ENCODE peak calls at places on chromosomes 13 and 19, in six cellular contexts. N is activated CD4-positive, alpha-beta T cell treated with anti-CD3 and anti-CD28 coated beads, Interleukin-2, amount 50 U/mL, for 1 hour; P is mesothelial cell of epicardium; S is T-helper 17 cell; R is EL; A is GM04504. Y is an unnamed sample.
A peak's percentile ranks its signal among the peaks of the same experiment; 100 is the strongest.

GRCh38 chr19:4596033-4596904 is 36.8 kb upstream of the SEMA6B start:
- DNase-seq in N (no peak), P (no peak), S (no peak), R (no peak), A (no peak), Y (no peak)

GRCh38 chr19:37594064-37594981 is at the start of the genes ZNF540 and ZNF571:
- DNase-seq in N (peak; percentile 92), P (peak; percentile 88), S (peak; percentile 76), R (peak; percentile 93), A (peak; percentile 73), Y (peak; percentile 98)

GRCh38 chr19:46732966-46733692 is 12.7 kb upstream of the FKRP start:
- DNase-seq in N (no peak), P (no peak), S (no peak), R (peak; percentile 81), A (no peak), Y (no peak)

GRCh38 chr19:48123907-48124675 is 13.5 kb upstream of the PLA2G4C start:
- DNase-seq in N (no peak), P (no peak), S (no peak), R (peak; percentile 51), A (no peak), Y (no peak)

GRCh38 chr13:77698211-77699058 is 948 bp downstream of the SLAIN1 start:
- DNase-seq in N (peak; percentile 44), P (peak; percentile 64), S (peak; percentile 30), R (peak; percentile 14), A (no peak), Y (peak; percentile 74)

GRCh38 chr19:18915639-18916038 is 3.5 kb downstream of the COPE start:
- DNase-seq in N (peak; percentile 24), P (no peak), S (no peak), R (peak; percentile 47), A (no peak), Y (no peak)

GRCh38 chr13:98796798-98797197 is 44.3 kb upstream of the SLC15A1 start:
- DNase-seq in N (no peak), P (no peak), S (no peak), R (no peak), A (no peak), Y (no peak)

GRCh38 chr13:33745370-33746324 is 72.3 kb upstream of the RFC3 start:
- DNase-seq in N (no peak), P (no peak), S (no peak), R (no peak), A (no peak), Y (no peak)

GRCh38 chr19:28737526-28737925 is 475.4 kb downstream of the UQCRFS1 start:
- DNase-seq in N (no peak), P (no peak), S (no peak), R (no peak), A (no peak), Y (no peak)

GRCh38 chr19:6087074-6087506 is 23.2 kb downstream of the RFX2 start:
- DNase-seq in N (no peak), P (no peak), S (no peak), R (no peak), A (no peak), Y (no peak)

GRCh38 chr13:52345631-52346251 is 60.2 kb downstream of the THSD1 start:
- DNase-seq in N (no peak), P (no peak), S (no peak), R (no peak), A (no peak), Y (no peak)

GRCh38 chr13:40984670-40985366 is 34.3 kb downstream of the ELF1 start:
- DNase-seq in N (no peak), P (no peak), S (no peak), R (no peak), A (no peak), Y (no peak)

GRCh38 chr13:32175307-32175706 is 139.9 kb downstream of the ZAR1L start:
- DNase-seq in N (no peak), P (no peak), S (no peak), R (no peak), A (no peak), Y (no peak)

GRCh38 chr13:91141619-91142061 is 205.8 kb upstream of the MIR17HG start:
- DNase-seq in N (no peak), P (no peak), S (no peak), R (no peak), A (no peak), Y (no peak)

GRCh38 chr13:105231579-105231978 is 1303.9 kb downstream of the EFNB2 start:
- DNase-seq in N (no peak), P (no peak), S (no peak), R (no peak), A (no peak), Y (no peak)

GRCh38 chr13:110712081-110712848 is 1.2 kb upstream of the ING1 start:
- DNase-seq in N (peak; percentile 80), P (peak; percentile 79), S (peak; percentile 85), R (peak; percentile 84), A (peak; percentile 77), Y (peak; percentile 96)

GRCh38 chr19:45955905-45956608 is 17.6 kb downstream of the NOVA2 start:
- DNase-seq in N (no peak), P (no peak), S (no peak), R (no peak), A (no peak), Y (peak; percentile 83)

GRCh38 chr13:40168425-40169155 is 497.9 kb downstream of the FOXO1 start:
- DNase-seq in N (no peak), P (no peak), S (no peak), R (no peak), A (no peak), Y (no peak)

GRCh38 chr13:73411067-73411809 is 352.4 kb downstream of the KLF5 start:
- DNase-seq in N (no peak), P (no peak), S (no peak), R (no peak), A (no peak), Y (no peak)

GRCh38 chr13:42847891-42848663 is 66.7 kb downstream of the FAM216B start:
- DNase-seq in N (no peak), P (no peak), S (no peak), R (no peak), A (peak; percentile 70), Y (no peak)

GRCh38 chr13:61136101-61136500 is 279.5 kb downstream of the PCDH20 start:
- DNase-seq in N (no peak), P (no peak), S (no peak), R (no peak), A (no peak), Y (no peak)

GRCh38 chr13:27174766-27175455 is 3.3 kb upstream of the USP12 start:
- DNase-seq in N (no peak), P (no peak), S (no peak), R (peak; percentile 9), A (no peak), Y (no peak)

GRCh38 chr19:13339869-13340268 is 166.4 kb downstream of the CACNA1A start:
- DNase-seq in N (no peak), P (no peak), S (no peak), R (no peak), A (no peak), Y (no peak)

GRCh38 chr13:46097015-46097414 is 7.8 kb downstream of the CPB2 start:
- DNase-seq in N (no peak), P (no peak), S (no peak), R (no peak), A (no peak), Y (no peak)

GRCh38 chr19:709965-710714 is 1.4 kb downstream of the PALM start:
- DNase-seq in N (no peak), P (no peak), S (no peak), R (no peak), A (no peak), Y (no peak)

GRCh38 chr13:24215007-24215633 is 54.6 kb downstream of the SPATA13 start:
- DNase-seq in N (no peak), P (no peak), S (no peak), R (no peak), A (no peak), Y (no peak)

GRCh38 chr13:31913459-31913858 is 118.1 kb upstream of the FRY start:
- DNase-seq in N (no peak), P (no peak), S (no peak), R (peak; percentile 14), A (no peak), Y (no peak)

GRCh38 chr13:24718192-24718965 is 38.2 kb downstream of the ATP12A start:
- DNase-seq in N (no peak), P (no peak), S (no peak), R (no peak), A (no peak), Y (no peak)

GRCh38 chr19:48844472-48844871 is 8.2 kb upstream of the HSD17B14 start:
- DNase-seq in N (no peak), P (no peak), S (no peak), R (peak; percentile 61), A (peak; percentile 46), Y (no peak)

GRCh38 chr13:75566658-75567057 is 17.1 kb downstream of the UCHL3 start:
- DNase-seq in N (no peak), P (no peak), S (no peak), R (peak; percentile 51), A (no peak), Y (no peak)

GRCh38 chr13:87669379-87669978 is 1.7 kb upstream of the SLITRK5 start:
- DNase-seq in N (no peak), P (no peak), S (no peak), R (no peak), A (no peak), Y (no peak)

Y was measured in kidney.